ENCODE peak calls at places on chromosome 21, in eight cellular contexts. M is tibial nerve, Z is left ventricle myocardium inferior, E is cardiac muscle cell, L is body of pancreas, G is suprapubic skin, K is PC-9, B is AG04450. W is an unnamed sample.

GRCh38 chr21:33403786-33404571 is 766 bp downstream of the IFNGR2 start:
- DNase-seq in M (peak; percentile 28), Z (peak; percentile 64), E (peak; percentile 69), L (peak; percentile 58), G (peak; percentile 89), K (no peak), B (no peak), W (peak; percentile 45)

GRCh38 chr21:37874904-37875780 is 41.1 kb downstream of the KCNJ6 start:
- DNase-seq in M (no peak), Z (no peak), E (no peak), L (no peak), G (no peak), K (no peak), B (no peak), W (no peak)

GRCh38 chr21:29318354-29318753 is 19.6 kb downstream of the BACH1 start:
- DNase-seq in M (no peak), Z (no peak), E (no peak), L (peak; percentile 44), G (no peak), K (no peak), B (no peak), W (no peak)

GRCh38 chr21:15935530-15935929 is 205.7 kb downstream of the USP25 start:
- DNase-seq in M (no peak), Z (no peak), E (no peak), L (no peak), G (no peak), K (no peak), B (no peak), W (no peak)

GRCh38 chr21:34730756-34731445 is 62.1 kb downstream of the CLIC6 start:
- DNase-seq in M (no peak), Z (no peak), E (no peak), L (no peak), G (no peak), K (no peak), B (no peak), W (no peak)

GRCh38 chr21:34072145-34073031 is 990 bp upstream of the MRPS6 start:
- DNase-seq in M (peak; percentile 25), Z (no peak), E (no peak), L (peak; percentile 67), G (no peak), K (no peak), B (no peak), W (no peak)

GRCh38 chr21:31671931-31672330 is 12.4 kb downstream of the SOD1 start:
- DNase-seq in M (no peak), Z (no peak), E (no peak), L (no peak), G (no peak), K (no peak), B (no peak), W (no peak)

GRCh38 chr21:45992311-45993209 is 11.0 kb downstream of the COL6A1 start:
- DNase-seq in M (no peak), Z (peak; percentile 24), E (no peak), L (peak; percentile 10), G (peak; percentile 80), K (no peak), B (no peak), W (no peak)

GRCh38 chr21:45882641-45883040 is 98.9 kb upstream of the COL6A1 start:
- DNase-seq in M (no peak), Z (no peak), E (no peak), L (no peak), G (no peak), K (no peak), B (no peak), W (no peak)

GRCh38 chr21:41186763-41187536 is 19.0 kb downstream of the BACE2 start:
- DNase-seq in M (no peak), Z (no peak), E (no peak), L (no peak), G (no peak), K (no peak), B (no peak), W (no peak)

GRCh38 chr21:46661211-46661625 is 25.7 kb downstream of the PRMT2 start:
- DNase-seq in M (peak; percentile 23), Z (peak; percentile 60), E (peak; percentile 84), L (peak; percentile 46), G (no peak), K (no peak), B (peak; percentile 54), W (peak; percentile 65)

GRCh38 chr21:33069994-33070811 is at the start of gene OLIG1:
- DNase-seq in M (no peak), Z (peak; percentile 67), E (peak; percentile 61), L (peak; percentile 20), G (no peak), K (no peak), B (no peak), W (no peak)

GRCh38 chr21:35111531-35111930 is 62.4 kb upstream of the RUNX1 start:
- DNase-seq in M (no peak), Z (no peak), E (no peak), L (no peak), G (no peak), K (peak; percentile 35), B (no peak), W (no peak)

GRCh38 chr21:29289317-29289716 is 9.4 kb upstream of the BACH1 start:
- DNase-seq in M (no peak), Z (no peak), E (no peak), L (no peak), G (no peak), K (no peak), B (no peak), W (no peak)

GRCh38 chr21:38897532-38898421 is 92.0 kb downstream of the ETS2 start:
- DNase-seq in M (no peak), Z (no peak), E (no peak), L (no peak), G (no peak), K (no peak), B (no peak), W (no peak)
- H3K27ac ChIP-seq in M (no peak overlapping the region), Z (peak overlapping the region; percentile 32), E (no peak overlapping the region), L (no peak overlapping the region), G (no peak overlapping the region), K (no peak overlapping the region), B (no peak overlapping the region), W (no peak overlapping the region)

GRCh38 chr21:19922122-19922521 is 1076.1 kb upstream of the NCAM2 start:
- DNase-seq in M (no peak), Z (no peak), E (no peak), L (no peak), G (no peak), K (no peak), B (no peak), W (no peak)
- TF ChIP-seq CTCF in M (no peak), Z (no peak), E (no peak), L (no peak), G (no peak), K (no peak), B (no peak), W (no peak)

GRCh38 chr21:9755611-9756010 is 765.8 kb upstream of the TPTE start:
- DNase-seq in M (no peak), Z (no peak), E (no peak), L (no peak), G (no peak), K (no peak), B (no peak), W (no peak)

GRCh38 chr21:9753943-9754342 is 767.4 kb upstream of the TPTE start:
- DNase-seq in M (no peak), Z (no peak), E (no peak), L (no peak), G (no peak), K (no peak), B (no peak), W (no peak)

GRCh38 chr21:9750341-9751086 is 770.9 kb upstream of the TPTE start:
- DNase-seq in M (no peak), Z (no peak), E (no peak), L (no peak), G (peak; percentile 80), K (no peak), B (no peak), W (no peak)
- H3K9me3 ChIP-seq in M (no peaks in the 10 kb centered on the region), Z (no peaks in the 10 kb centered on the region), E (peaks cover 14% of the 10 kb centered on the region), L (no peaks in the 10 kb centered on the region), G (peaks cover 34% of the 10 kb centered on the region), K (no peaks in the 10 kb centered on the region), B (peaks cover 60% of the 10 kb centered on the region), W (peaks cover 17% of the 10 kb centered on the region)

DNA sequence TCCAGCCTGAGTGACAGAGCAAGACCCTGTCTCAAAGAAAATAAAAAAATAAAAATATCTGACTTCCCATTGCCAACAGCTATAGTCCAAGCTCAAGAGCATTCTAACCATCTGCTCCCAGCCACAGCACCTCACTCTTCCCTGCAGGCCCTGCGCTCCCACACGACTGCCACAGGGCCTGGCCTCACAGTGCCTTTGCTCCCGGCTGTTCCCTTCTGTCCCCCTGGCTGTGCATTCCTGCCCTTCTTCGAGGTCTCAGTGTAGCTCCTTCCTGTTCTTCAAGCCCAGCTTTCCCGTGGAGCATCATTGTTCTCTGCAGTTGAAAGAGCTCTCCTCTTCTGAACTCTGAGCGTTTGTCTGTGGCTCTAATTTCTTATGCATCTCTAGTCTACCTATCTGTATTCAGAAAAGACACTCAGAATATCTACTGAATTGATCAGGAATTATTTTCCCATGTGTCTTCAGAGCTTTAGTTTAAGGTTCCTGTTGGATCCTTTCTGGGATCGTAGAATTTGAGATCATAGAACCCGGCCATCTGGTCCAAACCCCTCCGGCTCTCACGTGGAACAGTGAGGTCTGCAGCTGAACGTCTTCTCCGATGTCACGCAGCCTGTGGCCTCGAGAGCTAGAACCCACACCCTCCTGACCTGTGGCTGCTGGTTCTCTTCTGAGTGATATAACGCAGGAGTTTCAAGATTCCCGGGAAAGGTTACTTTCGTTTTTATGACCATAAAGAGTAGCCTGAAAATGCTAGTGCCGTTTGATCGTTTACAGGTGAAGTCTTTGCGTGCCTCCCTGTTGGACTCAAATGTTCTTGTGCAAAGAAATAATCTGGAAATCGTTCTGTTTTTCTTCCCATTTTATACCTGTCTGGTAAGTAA is 54.4 kb downstream of the DOP1B start:
- DNase-seq in M (no peak), Z (no peak), E (no peak), L (no peak), G (no peak), K (no peak), B (no peak), W (no peak)
- H3K27ac ChIP-seq in M (no peak overlapping the region), Z (no peak overlapping the region), E (no peak overlapping the region), L (no peak overlapping the region), G (no peak overlapping the region), K (peak overlapping the region; percentile 82), B (peak overlapping the region; percentile 43), W (no peak overlapping the region)

DNA sequence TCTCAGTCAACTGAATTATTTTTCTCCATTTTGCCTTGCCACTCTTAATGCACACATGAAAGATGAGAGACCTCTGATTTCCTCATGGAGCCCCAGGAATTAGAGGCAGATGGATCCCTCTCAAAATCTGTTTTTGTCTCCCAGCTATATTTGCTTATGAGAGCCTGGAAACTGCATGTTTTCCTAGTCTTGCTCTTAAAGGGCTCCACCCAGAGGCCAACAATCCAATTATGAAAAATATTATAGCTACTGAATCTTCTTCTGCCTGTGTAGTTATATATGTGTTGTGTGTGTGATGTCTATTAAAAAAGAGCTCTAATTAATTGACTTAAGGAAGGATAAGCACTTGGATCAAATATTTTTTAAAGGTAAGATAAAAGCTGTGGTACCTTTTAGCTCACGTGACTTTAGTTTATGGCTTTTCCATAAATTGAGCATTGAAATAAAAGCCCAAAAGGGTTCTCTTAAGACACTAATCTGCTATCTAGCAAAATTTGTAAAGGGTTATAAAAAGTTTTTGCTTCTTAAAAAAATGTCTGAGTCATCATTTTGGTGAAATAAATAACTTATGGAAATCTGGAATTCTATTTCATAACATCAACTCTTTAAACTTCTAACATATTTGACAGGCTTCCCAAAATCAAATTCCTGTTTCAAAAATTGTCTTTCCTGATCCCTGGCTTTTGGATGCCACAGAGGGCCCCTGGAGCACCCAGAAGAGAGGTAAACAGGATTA is 31.2 kb upstream of the TSPEAR start:
- DNase-seq in M (no peak), Z (no peak), E (no peak), L (no peak), G (no peak), K (no peak), B (no peak), W (no peak)
- TF ChIP-seq CTCF in M (no peak), Z (peak; percentile 48), E (peak; percentile 34), L (no peak), G (no peak), K (peak; percentile 47), B (peak; percentile 30), W (peak; percentile 55)

W was measured in CD4-positive, alpha-beta T cell.